ENCODE peak calls at places on chromosome 15, in six cellular contexts. T, O, D, S, I and Q are unnamed samples.

GRCh38 chr15:71559098-71559497 is 251.3 kb upstream of the NR2E3 start:
- DNase-seq in D (peak; percentile 44), O (peak; percentile 76), I (no peak), S (peak; percentile 95), T (peak; percentile 92), Q (peak; percentile 24)

GRCh38 chr15:63463030-63463429 is 41.4 kb upstream of the USP3 start:
- DNase-seq in S (no peak), O (no peak), D (no peak), I (no peak), T (no peak), Q (no peak)

GRCh38 chr15:36601497-36601932 is 22.1 kb downstream of the CDIN1 start:
- DNase-seq in S (peak; percentile 75), I (no peak), T (peak; percentile 45), D (no peak), O (peak; percentile 93), Q (no peak)

GRCh38 chr15:79221696-79222095 is 60.8 kb upstream of the ANKRD34C start:
- DNase-seq in D (no peak), T (no peak), S (no peak), I (no peak), O (no peak), Q (no peak)

GRCh38 chr15:87866961-87867360 is 389.6 kb downstream of the NTRK3 start:
- DNase-seq in I (peak; percentile 38), S (no peak), D (no peak), T (no peak), O (no peak), Q (no peak)

GRCh38 chr15:94230436-94230885 is 900 bp upstream of the MCTP2 start:
- DNase-seq in I (peak; percentile 16), T (no peak), D (no peak), S (no peak), O (no peak), Q (no peak)

GRCh38 chr15:80434926-80435720 is 30.9 kb downstream of the ARNT2 start:
- DNase-seq in O (no peak), S (peak; percentile 27), D (no peak), T (no peak), I (no peak), Q (no peak)

GRCh38 chr15:42059661-42060476 is 34.5 kb downstream of the PLA2G4D start:
- DNase-seq in T (no peak), S (peak; percentile 56), O (no peak), I (peak; percentile 74), D (no peak), Q (no peak)

GRCh38 chr15:73318463-73319351 is 50.1 kb downstream of the HCN4 start:
- DNase-seq in O (no peak), I (peak; percentile 81), S (peak; percentile 41), D (no peak), T (no peak), Q (no peak)

GRCh38 chr15:66565731-66566130 is at the start of gene LCTL:
- DNase-seq in O (no peak), D (no peak), S (peak; percentile 68), I (peak; percentile 88), T (peak; percentile 48), Q (no peak)

GRCh38 chr15:64051093-64051402 is 4.8 kb upstream of the DAPK2 start:
- DNase-seq in O (no peak), D (no peak), S (no peak), I (no peak), T (no peak), Q (no peak)

GRCh38 chr15:68325721-68326120 is 48.2 kb downstream of the FEM1B start:
- DNase-seq in O (no peak), T (no peak), I (no peak), D (no peak), S (no peak), Q (no peak)

GRCh38 chr15:52153900-52154895 is 37.0 kb downstream of the GNB5 start:
- DNase-seq in I (no peak), O (no peak), S (no peak), D (no peak), T (no peak), Q (no peak)

GRCh38 chr15:88288206-88288605 is 31.7 kb upstream of the NTRK3 start:
- DNase-seq in D (no peak), T (no peak), I (no peak), S (no peak), O (no peak), Q (no peak)

GRCh38 chr15:69308949-69309348 is 10.2 kb downstream of the PAQR5 start:
- DNase-seq in O (no peak), T (no peak), D (no peak), S (no peak), I (no peak), Q (no peak)

GRCh38 chr15:69468241-69469121 is 15.9 kb downstream of the RPLP1 start:
- DNase-seq in T (peak; percentile 75), S (peak; percentile 78), O (no peak), D (no peak), I (no peak), Q (no peak)

GRCh38 chr15:32818758-32819405 is 101.1 kb downstream of the GREM1 start:
- DNase-seq in O (peak; percentile 97), T (peak; percentile 64), D (no peak), I (peak; percentile 10), S (peak; percentile 46), Q (peak; percentile 89)

GRCh38 chr15:38176155-38176554 is 76.5 kb upstream of the SPRED1 start:
- DNase-seq in S (peak; percentile 72), O (peak; percentile 33), I (no peak), D (no peak), T (peak; percentile 78), Q (peak; percentile 51)

GRCh38 chr15:54226455-54226854 is 248.2 kb downstream of the UNC13C start:
- DNase-seq in T (no peak), O (no peak), D (no peak), S (no peak), I (no peak), Q (no peak)

GRCh38 chr15:49093252-49094105 is 47.2 kb upstream of the SECISBP2L start:
- DNase-seq in I (no peak), T (no peak), O (no peak), S (no peak), D (no peak), Q (no peak)

GRCh38 chr15:48696627-48697312 is 51.3 kb upstream of the FBN1 start:
- DNase-seq in S (peak; percentile 35), O (no peak), D (no peak), I (no peak), T (no peak), Q (no peak)

GRCh38 chr15:45107941-45108630 is 5.9 kb downstream of the DUOX2 start:
- DNase-seq in T (no peak), O (no peak), D (no peak), I (no peak), S (no peak), Q (no peak)

GRCh38 chr15:82132742-82133141 is 86.9 kb upstream of the MEX3B start:
- DNase-seq in D (no peak), I (no peak), S (peak; percentile 73), T (peak; percentile 39), O (peak; percentile 60), Q (peak; percentile 82)

GRCh38 chr15:78739996-78740903 is 71.0 kb downstream of the ADAMTS7 start:
- DNase-seq in I (peak; percentile 84), O (no peak), D (no peak), S (peak; percentile 66), T (no peak), Q (no peak)

GRCh38 chr15:68642491-68642845 is 63.7 kb downstream of the CORO2B start:
- DNase-seq in S (peak; percentile 68), O (no peak), D (no peak), T (no peak), I (no peak), Q (no peak)

GRCh38 chr15:83092309-83092976 is 15.0 kb upstream of the TM6SF1 start:
- DNase-seq in T (no peak), I (no peak), O (no peak), S (peak; percentile 80), D (no peak), Q (no peak)

GRCh38 chr15:81030368-81030739 is 29.6 kb downstream of the TLNRD1 start:
- DNase-seq in T (no peak), O (no peak), I (no peak), S (no peak), D (no peak), Q (no peak)

GRCh38 chr15:66408690-66409089 is 22.0 kb downstream of the MAP2K1 start:
- DNase-seq in I (no peak), S (peak; percentile 38), O (no peak), T (no peak), D (no peak), Q (no peak)

GRCh38 chr15:81189583-81190283 is 6.9 kb upstream of the IL16 start:
- DNase-seq in O (peak; percentile 95), S (peak; percentile 97), T (no peak), I (no peak), D (peak; percentile 91), Q (peak; percentile 73)

DNA sequence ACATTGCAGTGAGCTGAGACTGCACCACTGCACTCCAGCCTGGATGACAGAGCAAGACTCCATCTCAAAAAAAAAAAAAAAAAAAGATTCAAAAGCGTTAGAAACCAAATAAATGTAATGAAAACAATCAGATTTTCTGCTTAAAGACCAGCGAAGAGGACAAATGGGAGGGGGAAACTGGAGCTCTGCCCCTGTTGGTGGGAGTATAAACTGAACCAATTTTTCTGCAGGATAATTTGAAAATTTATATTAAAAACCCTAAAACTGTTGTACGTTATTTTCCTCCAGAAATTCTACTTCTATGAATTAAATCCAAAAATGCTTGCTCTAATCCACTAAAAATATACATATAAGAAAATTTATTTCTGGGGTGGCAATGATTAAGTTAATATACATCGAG is 25.3 kb upstream of the ZSCAN2 start:
- DNase-seq in T (no peak), O (no peak), S (no peak), I (no peak), D (no peak), Q (no peak)
- TF ChIP-seq CTCF in T (no peak), O (no peak), S (no peak), I (no peak), D (no peak), Q (no peak)

GRCh38 chr15:55741592-55742497 is 1.1 kb downstream of the PRTG start:
- DNase-seq in S (peak; percentile 12), T (no peak), I (peak; percentile 70), D (no peak), O (no peak), Q (no peak)

GRCh38 chr15:55743615-55743978 is 645 bp upstream of the PRTG start:
- DNase-seq in O (no peak), S (peak; percentile 9), D (no peak), I (no peak), T (no peak), Q (no peak)

GRCh38 chr15:55742927-55743614 is at the start of gene PRTG:
- DNase-seq in D (no peak), S (peak; percentile 79), I (peak; percentile 97), T (peak; percentile 49), O (no peak), Q (no peak)

GRCh38 chr15:55740981-55741591 is 1.9 kb downstream of the PRTG start:
- DNase-seq in I (peak; percentile 43), D (no peak), O (no peak), T (peak; percentile 48), S (peak; percentile 39), Q (no peak)

GRCh38 chr15:55742498-55742926 is 440 bp downstream of the PRTG start:
- DNase-seq in D (no peak), T (no peak), S (peak; percentile 48), O (no peak), I (peak; percentile 66), Q (no peak)
- H3K4me3 ChIP-seq in D (peak overlapping the region; percentile 58), T (peak overlapping the region; percentile 74), S (peak overlapping the region; percentile 74), O (peak overlapping the region; percentile 54), I (peak overlapping the region; percentile 93), Q (peak overlapping the region; percentile 57)

GRCh38 chr15:77094397-77095030 is 23.6 kb upstream of the TSPAN3 start:
- DNase-seq in S (no peak), O (no peak), D (no peak), I (peak; percentile 38), T (no peak), Q (no peak)
- TF ChIP-seq CTCF in S (peak; percentile 42), O (peak; percentile 28), D (peak; percentile 51), I (peak; percentile 53), T (peak; percentile 16), Q (no peak)

GRCh38 chr15:51077565-51078153 is 17.0 kb downstream of the TNFAIP8L3 start:
- DNase-seq in O (no peak), T (no peak), D (no peak), S (peak; percentile 81), I (peak; percentile 56), Q (no peak)
- H3K4me3 ChIP-seq in O (peak overlapping the region; percentile 4), T (peak overlapping the region; percentile 22), D (no peak overlapping the region), S (peak overlapping the region; percentile 49), I (no peak overlapping the region), Q (no peak overlapping the region)